ENCODE peak calls at places on chromosomes 5 and 9, in seven cellular contexts. J is stimulated activated CD8-positive, alpha-beta memory T cell treated with anti-CD3 and anti-CD28 coated beads, Interleukin-7, amount 100 ng/mL, for 24 hours; F is effector memory CD4-positive, alpha-beta T cell; G is iris pigment epithelial cell; D is stimulated activated CD4-positive, alpha-beta T cell treated with anti-CD3 and anti-CD28 coated beads, Interleukin-4, amount 100 ng/mL, for 4 hours; S is activated T-helper 1 cell treated with anti-CD3 and anti-CD28 coated beads, Interleukin-2, amount 50 U/mL, for 16 hours; H is cardiac muscle cell. B is an unnamed sample.

GRCh38 chr9:126635661-126636439 is 22.1 kb downstream of the LMX1B start:
- DNase-seq in J (no peak), F (no peak), G (no peak), D (no peak), S (no peak), H (no peak), B (no peak)

GRCh38 chr9:93902051-93902779 is 52.9 kb downstream of the BARX1 start:
- DNase-seq in J (no peak), F (no peak), G (no peak), D (no peak), S (no peak), H (no peak), B (no peak)

GRCh38 chr9:115121140-115121710 is 3.3 kb upstream of the TNC start:
- DNase-seq in J (no peak), F (no peak), G (peak), D (no peak), S (no peak), H (no peak), B (no peak)

GRCh38 chr9:28661853-28662252 is 1088.6 kb upstream of the C9orf72 start:
- DNase-seq in J (no peak), F (no peak), G (no peak), D (no peak), S (no peak), H (no peak), B (no peak)

GRCh38 chr9:124496075-124496893 is 10.9 kb downstream of the NR5A1 start:
- DNase-seq in J (no peak), F (no peak), G (no peak), D (no peak), S (no peak), H (no peak), B (no peak)

GRCh38 chr9:74653437-74654080 is 156.4 kb downstream of the RORB start:
- DNase-seq in J (no peak), F (no peak), G (no peak), D (no peak), S (no peak), H (no peak), B (no peak)

GRCh38 chr5:64074533-64074932 is 91.1 kb upstream of the RNF180 start:
- DNase-seq in J (no peak), F (no peak), G (peak), D (no peak), S (no peak), H (peak), B (peak)

GRCh38 chr9:68522954-68523353 is 17.7 kb downstream of the TMEM252 start:
- DNase-seq in J (no peak), F (no peak), G (no peak), D (no peak), S (no peak), H (no peak), B (no peak)

GRCh38 chr9:95772320-95773060 is 103.0 kb upstream of the ERCC6L2 start:
- DNase-seq in J (no peak), F (no peak), G (peak), D (no peak), S (no peak), H (peak), B (no peak)

GRCh38 chr5:14210729-14211128 is 67.6 kb downstream of the TRIO start:
- DNase-seq in J (no peak), F (no peak), G (no peak), D (no peak), S (no peak), H (no peak), B (no peak)

B was measured in H54.